ENCODE peak calls at places on chromosomes 7 and 10, in six cellular contexts. One of them, this sample, is unnamed.

GRCh38 chr10:80148166-80148805 is 15.8 kb downstream of the PLAC9 start:
- DNase-seq in right lobe of liver: no peak
- DNase-seq in K562: no peak
- DNase-seq in lower leg skin: no peak
- DNase-seq in NB4: no peak
- DNase-seq in adrenal gland: no peak
- DNase-seq in this sample: no peak

GRCh38 chr10:86314616-86315520 is 51.7 kb downstream of the GRID1 start:
- DNase-seq in lower leg skin: no peak
- DNase-seq in right lobe of liver: peak
- DNase-seq in K562: no peak
- DNase-seq in NB4: no peak
- DNase-seq in adrenal gland: no peak
- DNase-seq in this sample: no peak

GRCh38 chr10:124125305-124126116 is 32.1 kb upstream of the CHST15 start:
- DNase-seq in adrenal gland: no peak
- DNase-seq in NB4: no peak
- DNase-seq in right lobe of liver: no peak
- DNase-seq in lower leg skin: no peak
- DNase-seq in K562: no peak
- DNase-seq in this sample: no peak

GRCh38 chr10:1526427-1527055 is 210.8 kb downstream of the ADARB2 start:
- DNase-seq in adrenal gland: no peak
- DNase-seq in K562: peak
- DNase-seq in right lobe of liver: no peak
- DNase-seq in lower leg skin: no peak
- DNase-seq in NB4: peak
- DNase-seq in this sample: no peak

GRCh38 chr10:24873281-24873683 is 79.1 kb downstream of the PRTFDC1 start:
- DNase-seq in right lobe of liver: no peak
- DNase-seq in adrenal gland: peak
- DNase-seq in NB4: peak
- DNase-seq in lower leg skin: peak
- DNase-seq in K562: peak
- DNase-seq in this sample: no peak

GRCh38 chr7:158328376-158329013 is 259.1 kb downstream of the PTPRN2 start:
- DNase-seq in adrenal gland: no peak
- DNase-seq in right lobe of liver: no peak
- DNase-seq in NB4: no peak
- DNase-seq in K562: no peak
- DNase-seq in lower leg skin: no peak
- DNase-seq in this sample: no peak

GRCh38 chr10:43710772-43711471 is 62.2 kb upstream of the ZNF32 start:
- DNase-seq in K562: no peak
- DNase-seq in lower leg skin: no peak
- DNase-seq in right lobe of liver: no peak
- DNase-seq in adrenal gland: no peak
- DNase-seq in NB4: no peak
- DNase-seq in this sample: no peak

GRCh38 chr10:113666682-113667252 is 2.9 kb upstream of the NRAP start:
- DNase-seq in right lobe of liver: no peak
- DNase-seq in K562: no peak
- DNase-seq in adrenal gland: no peak
- DNase-seq in lower leg skin: no peak
- DNase-seq in NB4: peak
- DNase-seq in this sample: no peak

GRCh38 chr10:114399576-114399975 is 4.7 kb downstream of the AFAP1L2 start:
- DNase-seq in K562: no peak
- DNase-seq in lower leg skin: no peak
- DNase-seq in adrenal gland: no peak
- DNase-seq in right lobe of liver: no peak
- DNase-seq in NB4: no peak
- DNase-seq in this sample: no peak

GRCh38 chr7:1668932-1669485 is 1.1 kb upstream of the ELFN1 start:
- DNase-seq in adrenal gland: no peak
- DNase-seq in right lobe of liver: no peak
- DNase-seq in NB4: peak
- DNase-seq in lower leg skin: no peak
- DNase-seq in K562: peak
- DNase-seq in this sample: no peak

GRCh38 chr10:17216217-17216900 is 11.7 kb upstream of the VIM start:
- DNase-seq in NB4: peak
- DNase-seq in K562: peak
- DNase-seq in adrenal gland: no peak
- DNase-seq in right lobe of liver: no peak
- DNase-seq in lower leg skin: no peak
- DNase-seq in this sample: no peak

GRCh38 chr7:11177793-11178192 is 204.1 kb downstream of the PHF14 start:
- DNase-seq in lower leg skin: no peak
- DNase-seq in right lobe of liver: no peak
- DNase-seq in adrenal gland: no peak
- DNase-seq in NB4: no peak
- DNase-seq in K562: no peak
- DNase-seq in this sample: no peak

GRCh38 chr7:45293295-45293942 is 135.8 kb downstream of the RAMP3 start:
- DNase-seq in right lobe of liver: no peak
- DNase-seq in adrenal gland: no peak
- DNase-seq in NB4: no peak
- DNase-seq in lower leg skin: no peak
- DNase-seq in K562: no peak
- DNase-seq in this sample: no peak

GRCh38 chr10:30817541-30817940 is 188.0 kb upstream of the LYZL2 start:
- DNase-seq in NB4: no peak
- DNase-seq in lower leg skin: no peak
- DNase-seq in right lobe of liver: no peak
- DNase-seq in K562: no peak
- DNase-seq in adrenal gland: no peak
- DNase-seq in this sample: no peak

GRCh38 chr10:16505168-16505567 is 16.5 kb downstream of the C1QL3 start:
- DNase-seq in right lobe of liver: no peak
- DNase-seq in adrenal gland: no peak
- DNase-seq in K562: no peak
- DNase-seq in NB4: no peak
- DNase-seq in lower leg skin: no peak
- DNase-seq in this sample: no peak

GRCh38 chr7:146654048-146654447 is 537.4 kb downstream of the CNTNAP2 start:
- DNase-seq in K562: no peak
- DNase-seq in NB4: no peak
- DNase-seq in lower leg skin: no peak
- DNase-seq in adrenal gland: no peak
- DNase-seq in right lobe of liver: no peak
- DNase-seq in this sample: no peak

GRCh38 chr7:92790987-92791386 is 45.4 kb downstream of the CDK6 start:
- DNase-seq in right lobe of liver: no peak
- DNase-seq in K562: no peak
- DNase-seq in NB4: no peak
- DNase-seq in lower leg skin: no peak
- DNase-seq in adrenal gland: no peak
- DNase-seq in this sample: no peak
- TF ChIP-seq POLR2A in right lobe of liver: no peak
- TF ChIP-seq POLR2A in K562: no peak
- TF ChIP-seq POLR2A in NB4: no peak
- TF ChIP-seq POLR2A in lower leg skin: no peak
- TF ChIP-seq POLR2A in adrenal gland: no peak
- TF ChIP-seq POLR2A in this sample: no peak

DNA sequence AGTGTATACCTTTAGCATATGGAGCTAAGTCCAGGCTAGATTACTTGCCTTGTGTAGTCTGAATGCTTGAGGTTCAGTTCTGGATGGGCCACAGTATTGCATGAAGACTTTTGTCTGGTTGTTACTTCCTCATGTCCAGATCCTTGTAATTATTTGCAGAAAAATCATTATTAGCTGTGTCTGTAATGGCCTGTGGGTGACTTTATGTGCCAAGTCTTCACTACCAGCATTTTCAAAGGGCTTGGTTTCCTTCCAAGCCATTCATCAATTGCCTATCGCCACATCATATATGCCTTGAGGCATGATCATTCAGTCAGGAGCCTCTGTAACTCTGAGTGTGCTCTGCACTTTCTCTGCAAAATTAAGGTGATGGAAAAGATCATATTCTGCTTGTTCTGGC is 13.8 kb upstream of the HDAC9 start:
- DNase-seq in right lobe of liver: no peak
- DNase-seq in lower leg skin: no peak
- DNase-seq in K562: no peak
- DNase-seq in NB4: no peak
- DNase-seq in adrenal gland: no peak
- DNase-seq in this sample: no peak
- TF ChIP-seq POLR2A in right lobe of liver: no peak
- TF ChIP-seq POLR2A in lower leg skin: no peak
- TF ChIP-seq POLR2A in K562: no peak
- TF ChIP-seq POLR2A in NB4: no peak
- TF ChIP-seq POLR2A in adrenal gland: no peak
- TF ChIP-seq POLR2A in this sample: no peak

DNA sequence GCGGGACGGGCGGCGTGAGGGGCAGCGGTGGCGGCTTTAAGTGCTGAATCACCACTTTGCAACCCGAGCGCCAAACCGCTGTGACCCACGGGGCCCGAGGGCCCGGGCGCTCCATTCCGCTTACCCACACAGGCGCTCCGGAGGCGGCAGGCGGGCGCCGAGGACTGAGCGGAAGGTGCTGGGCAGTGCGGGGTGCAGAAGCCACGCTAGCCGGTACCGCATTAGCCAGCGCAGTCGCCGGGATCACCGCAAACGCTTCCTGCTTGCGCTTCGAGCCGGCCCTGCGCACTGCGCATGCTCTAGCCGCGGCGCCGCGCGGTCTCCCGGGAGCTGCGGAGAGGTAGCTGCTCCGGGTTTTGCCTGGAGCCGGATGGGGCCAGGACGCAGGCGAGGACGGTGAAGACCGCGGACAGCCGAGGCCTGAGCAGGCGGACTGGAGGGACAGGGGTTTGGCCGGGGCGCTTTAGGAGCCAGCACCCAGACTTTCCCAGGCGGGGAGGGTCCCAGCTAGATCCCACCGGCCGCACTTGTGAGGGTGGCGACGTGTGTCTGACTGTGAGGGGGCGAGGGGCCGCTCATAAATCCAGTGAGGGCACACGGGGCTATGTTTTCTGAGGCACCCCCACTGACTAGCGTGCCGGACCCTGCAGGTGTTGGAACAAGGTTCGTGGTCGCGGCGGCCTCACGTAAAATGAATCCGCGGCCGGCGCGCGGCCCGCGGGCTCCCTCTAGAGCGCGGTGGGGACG is at the start of gene IDE:
- DNase-seq in adrenal gland: peak
- DNase-seq in K562: peak
- DNase-seq in right lobe of liver: peak
- DNase-seq in NB4: peak
- DNase-seq in lower leg skin: peak
- DNase-seq in this sample: peak
- TF ChIP-seq POLR2A in adrenal gland: peak
- TF ChIP-seq POLR2A in K562: peak
- TF ChIP-seq POLR2A in right lobe of liver: peak
- TF ChIP-seq POLR2A in NB4: peak
- TF ChIP-seq POLR2A in lower leg skin: no peak
- TF ChIP-seq POLR2A in this sample: no peak

GRCh38 chr7:80678703-80679102 is 40.3 kb downstream of the CD36 start:
- DNase-seq in right lobe of liver: no peak
- DNase-seq in NB4: no peak
- DNase-seq in K562: no peak
- DNase-seq in adrenal gland: no peak
- DNase-seq in lower leg skin: no peak
- DNase-seq in this sample: no peak
- TF ChIP-seq POLR2A in right lobe of liver: no peak
- TF ChIP-seq POLR2A in NB4: no peak
- TF ChIP-seq POLR2A in K562: no peak
- TF ChIP-seq POLR2A in adrenal gland: no peak
- TF ChIP-seq POLR2A in lower leg skin: no peak
- TF ChIP-seq POLR2A in this sample: no peak

GRCh38 chr10:116565533-116565932 is 19.8 kb downstream of the PNLIP start:
- DNase-seq in right lobe of liver: no peak
- DNase-seq in K562: no peak
- DNase-seq in adrenal gland: no peak
- DNase-seq in NB4: no peak
- DNase-seq in lower leg skin: no peak
- DNase-seq in this sample: no peak
- TF ChIP-seq POLR2A in right lobe of liver: no peak
- TF ChIP-seq POLR2A in K562: no peak
- TF ChIP-seq POLR2A in adrenal gland: no peak
- TF ChIP-seq POLR2A in NB4: no peak
- TF ChIP-seq POLR2A in lower leg skin: no peak
- TF ChIP-seq POLR2A in this sample: no peak

DNA sequence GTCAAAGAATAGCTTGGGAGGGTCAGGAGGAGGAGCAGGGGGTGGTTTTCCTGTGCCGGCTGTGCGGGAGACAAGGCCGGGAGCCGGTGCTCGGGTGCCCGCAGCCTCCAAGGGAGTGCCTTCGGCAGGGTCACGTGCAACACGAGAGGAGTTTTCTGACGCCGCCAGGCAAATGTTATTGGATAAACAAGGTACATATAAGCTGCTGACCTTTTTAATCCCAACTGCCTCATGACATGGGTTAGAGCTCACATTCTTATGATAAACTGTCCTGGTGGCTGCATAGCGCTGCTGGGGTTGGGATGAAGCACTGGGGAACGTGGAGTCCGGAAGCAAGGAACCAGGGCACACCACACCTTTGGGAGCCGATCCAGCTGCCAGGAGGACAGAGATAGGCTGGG is 124.8 kb upstream of the PDLIM1 start:
- DNase-seq in NB4: no peak
- DNase-seq in right lobe of liver: no peak
- DNase-seq in K562: no peak
- DNase-seq in adrenal gland: no peak
- DNase-seq in lower leg skin: no peak
- DNase-seq in this sample: no peak
- TF ChIP-seq POLR2A in NB4: no peak
- TF ChIP-seq POLR2A in right lobe of liver: no peak
- TF ChIP-seq POLR2A in K562: no peak
- TF ChIP-seq POLR2A in adrenal gland: no peak
- TF ChIP-seq POLR2A in lower leg skin: no peak
- TF ChIP-seq POLR2A in this sample: no peak

DNA sequence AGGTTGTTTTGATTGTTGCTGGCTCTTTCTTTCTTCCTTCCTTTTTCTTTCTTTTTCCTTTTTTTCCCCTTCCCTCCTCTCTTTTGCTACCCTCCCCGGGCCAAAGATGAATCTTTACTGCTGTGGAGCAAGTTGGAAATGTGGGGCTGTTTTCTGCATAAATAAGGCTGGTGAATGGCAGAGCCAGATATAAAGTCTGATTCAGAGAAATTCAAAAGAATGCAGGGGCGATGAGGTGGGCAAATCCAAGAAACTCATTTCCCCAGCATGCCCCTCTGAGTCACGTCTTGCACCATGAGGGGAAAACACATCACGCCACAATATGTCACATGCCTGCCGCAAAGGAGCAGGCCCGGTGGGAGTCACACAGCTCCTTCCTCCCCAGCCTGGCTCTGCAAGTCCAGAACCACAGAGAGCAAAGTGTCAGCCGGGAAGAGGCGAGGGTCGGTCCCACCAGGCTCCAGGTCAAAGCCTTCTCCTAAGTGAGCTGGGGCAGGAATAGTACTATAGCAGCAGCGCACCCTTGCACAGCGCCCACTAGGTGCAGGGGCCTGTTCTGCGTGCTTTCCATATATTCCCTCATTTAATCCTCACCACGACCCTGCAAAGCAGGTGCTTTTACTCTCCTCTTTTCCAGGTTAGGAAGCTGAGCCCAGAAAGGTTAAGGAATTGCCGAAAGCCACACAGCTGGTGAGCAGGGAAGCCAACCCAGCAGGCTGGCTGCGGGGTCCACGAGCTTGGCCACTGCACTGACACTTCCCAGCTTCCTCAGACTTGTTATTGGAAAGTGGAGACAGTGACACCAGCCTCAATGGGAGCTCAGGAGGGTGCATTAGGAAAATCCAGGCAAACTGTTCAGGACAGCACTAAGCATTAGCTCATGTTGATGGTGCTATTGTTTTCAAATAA is 94.1 kb upstream of the ZMIZ1 start:
- DNase-seq in lower leg skin: peak
- DNase-seq in NB4: peak
- DNase-seq in right lobe of liver: no peak
- DNase-seq in K562: peak
- DNase-seq in adrenal gland: peak
- DNase-seq in this sample: peak
- TF ChIP-seq POLR2A in lower leg skin: no peak
- TF ChIP-seq POLR2A in NB4: peak
- TF ChIP-seq POLR2A in right lobe of liver: no peak
- TF ChIP-seq POLR2A in K562: peak
- TF ChIP-seq POLR2A in adrenal gland: peak
- TF ChIP-seq POLR2A in this sample: no peak

This sample was measured in stomach.